ENCODE peak calls at places on chromosomes 2 and 18, in nine cellular contexts. One of them, this sample, is unnamed.
A peak's percentile ranks its signal among the peaks of the same experiment; 100 is the strongest.

GRCh38 chr2:136057023-136057801 is 60.7 kb downstream of the CXCR4 start:
- DNase-seq in endodermal cell: no peak
- DNase-seq in right atrium auricular region: no peak
- DNase-seq in A549: no peak
- DNase-seq in Peyer's patch: no peak
- DNase-seq in right cardiac atrium: no peak
- DNase-seq in psoas muscle: no peak
- DNase-seq in A673: no peak
- DNase-seq in PC-9: no peak
- DNase-seq in this sample: no peak

GRCh38 chr2:226060228-226060627 is 660.7 kb downstream of the NYAP2 start:
- DNase-seq in endodermal cell: no peak
- DNase-seq in right atrium auricular region: no peak
- DNase-seq in A549: no peak
- DNase-seq in Peyer's patch: no peak
- DNase-seq in right cardiac atrium: no peak
- DNase-seq in psoas muscle: no peak
- DNase-seq in A673: no peak
- DNase-seq in PC-9: no peak
- DNase-seq in this sample: no peak

GRCh38 chr2:65991864-65992554 is 442.9 kb upstream of the MEIS1 start:
- DNase-seq in endodermal cell: no peak
- DNase-seq in right atrium auricular region: no peak
- DNase-seq in A549: no peak
- DNase-seq in Peyer's patch: no peak
- DNase-seq in right cardiac atrium: no peak
- DNase-seq in psoas muscle: no peak
- DNase-seq in A673: peak; percentile 74
- DNase-seq in PC-9: no peak
- DNase-seq in this sample: no peak

GRCh38 chr2:200399046-200399445 is 92.6 kb downstream of the SPATS2L start:
- DNase-seq in endodermal cell: no peak
- DNase-seq in right atrium auricular region: no peak
- DNase-seq in A549: no peak
- DNase-seq in Peyer's patch: no peak
- DNase-seq in right cardiac atrium: no peak
- DNase-seq in psoas muscle: no peak
- DNase-seq in A673: no peak
- DNase-seq in PC-9: no peak
- DNase-seq in this sample: no peak

GRCh38 chr2:152716805-152717241 is 438 bp downstream of the PRPF40A start:
- DNase-seq in endodermal cell: no peak
- DNase-seq in right atrium auricular region: no peak
- DNase-seq in A549: peak; percentile 14
- DNase-seq in Peyer's patch: no peak
- DNase-seq in right cardiac atrium: no peak
- DNase-seq in psoas muscle: peak; percentile 20
- DNase-seq in A673: peak; percentile 61
- DNase-seq in PC-9: no peak
- DNase-seq in this sample: no peak

GRCh38 chr2:138028538-138028937 is 64.3 kb downstream of the HNMT start:
- DNase-seq in endodermal cell: no peak
- DNase-seq in right atrium auricular region: no peak
- DNase-seq in A549: no peak
- DNase-seq in Peyer's patch: no peak
- DNase-seq in right cardiac atrium: no peak
- DNase-seq in psoas muscle: no peak
- DNase-seq in A673: no peak
- DNase-seq in PC-9: no peak
- DNase-seq in this sample: no peak

GRCh38 chr2:236994361-236994760 is 91.3 kb upstream of the COPS8 start:
- DNase-seq in endodermal cell: peak; percentile 11
- DNase-seq in right atrium auricular region: no peak
- DNase-seq in A549: no peak
- DNase-seq in Peyer's patch: no peak
- DNase-seq in right cardiac atrium: no peak
- DNase-seq in psoas muscle: no peak
- DNase-seq in A673: no peak
- DNase-seq in PC-9: no peak
- DNase-seq in this sample: no peak

GRCh38 chr18:62514570-62514969 is 8.3 kb upstream of the ZCCHC2 start:
- DNase-seq in endodermal cell: no peak
- DNase-seq in right atrium auricular region: no peak
- DNase-seq in A549: no peak
- DNase-seq in Peyer's patch: no peak
- DNase-seq in right cardiac atrium: no peak
- DNase-seq in psoas muscle: no peak
- DNase-seq in A673: no peak
- DNase-seq in PC-9: no peak
- DNase-seq in this sample: no peak

GRCh38 chr2:201909961-201910361 is 103.6 kb downstream of the CDK15 start:
- DNase-seq in endodermal cell: no peak
- DNase-seq in right atrium auricular region: no peak
- DNase-seq in A549: no peak
- DNase-seq in Peyer's patch: no peak
- DNase-seq in right cardiac atrium: no peak
- DNase-seq in psoas muscle: no peak
- DNase-seq in A673: no peak
- DNase-seq in PC-9: no peak
- DNase-seq in this sample: no peak

GRCh38 chr18:39946623-39947061 is 2008.4 kb upstream of the PIK3C3 start:
- DNase-seq in endodermal cell: peak; percentile 61
- DNase-seq in right atrium auricular region: no peak
- DNase-seq in A549: peak; percentile 5
- DNase-seq in Peyer's patch: no peak
- DNase-seq in right cardiac atrium: no peak
- DNase-seq in psoas muscle: no peak
- DNase-seq in A673: peak; percentile 42
- DNase-seq in PC-9: peak; percentile 90
- DNase-seq in this sample: no peak

GRCh38 chr18:39952816-39953215 is 2002.2 kb upstream of the PIK3C3 start:
- DNase-seq in endodermal cell: no peak
- DNase-seq in right atrium auricular region: no peak
- DNase-seq in A549: no peak
- DNase-seq in Peyer's patch: no peak
- DNase-seq in right cardiac atrium: no peak
- DNase-seq in psoas muscle: no peak
- DNase-seq in A673: no peak
- DNase-seq in PC-9: no peak
- DNase-seq in this sample: no peak

GRCh38 chr18:39951321-39951720 is 2003.7 kb upstream of the PIK3C3 start:
- DNase-seq in endodermal cell: no peak
- DNase-seq in right atrium auricular region: no peak
- DNase-seq in A549: no peak
- DNase-seq in Peyer's patch: no peak
- DNase-seq in right cardiac atrium: no peak
- DNase-seq in psoas muscle: no peak
- DNase-seq in A673: no peak
- DNase-seq in PC-9: peak; percentile 58
- DNase-seq in this sample: no peak
- H3K4me1 ChIP-seq in endodermal cell: no peaks in the 10 kb centered on the region
- H3K4me1 ChIP-seq in right atrium auricular region: no peaks in the 10 kb centered on the region
- H3K4me1 ChIP-seq in A549: peaks cover 2% of the 10 kb centered on the region
- H3K4me1 ChIP-seq in Peyer's patch: no peaks in the 10 kb centered on the region
- H3K4me1 ChIP-seq in right cardiac atrium: no peaks in the 10 kb centered on the region
- H3K4me1 ChIP-seq in psoas muscle: no peaks in the 10 kb centered on the region
- H3K4me1 ChIP-seq in A673: no peaks in the 10 kb centered on the region
- H3K4me1 ChIP-seq in PC-9: peaks cover 23% of the 10 kb centered on the region
- H3K4me1 ChIP-seq in this sample: no peaks in the 10 kb centered on the region

DNA sequence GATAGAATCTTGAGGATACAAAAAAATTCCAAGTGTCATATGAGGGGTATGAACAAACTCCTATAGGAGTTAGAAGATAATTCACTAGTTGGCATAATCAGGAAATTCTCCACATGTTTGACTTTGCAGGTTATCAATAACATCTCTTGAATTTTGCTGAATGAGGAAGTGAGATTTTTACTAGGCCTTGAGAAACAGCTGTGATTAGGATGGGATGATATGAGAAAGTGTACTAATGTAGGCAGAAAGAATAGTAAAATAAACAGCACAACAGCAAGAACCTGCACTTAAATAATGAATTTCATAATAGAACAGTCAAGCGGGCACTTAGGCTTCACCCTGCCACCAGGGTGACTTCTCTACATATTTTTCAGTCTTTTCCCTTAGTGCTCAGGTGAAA is 570.8 kb upstream of the CRIM1 start:
- DNase-seq in endodermal cell: no peak
- DNase-seq in right atrium auricular region: no peak
- DNase-seq in A549: no peak
- DNase-seq in Peyer's patch: no peak
- DNase-seq in right cardiac atrium: no peak
- DNase-seq in psoas muscle: no peak
- DNase-seq in A673: no peak
- DNase-seq in PC-9: no peak
- DNase-seq in this sample: no peak
- H3K4me1 ChIP-seq in endodermal cell: no peaks in the 10 kb centered on the region
- H3K4me1 ChIP-seq in right atrium auricular region: no peaks in the 10 kb centered on the region
- H3K4me1 ChIP-seq in A549: no peaks in the 10 kb centered on the region
- H3K4me1 ChIP-seq in Peyer's patch: no peaks in the 10 kb centered on the region
- H3K4me1 ChIP-seq in right cardiac atrium: no peaks in the 10 kb centered on the region
- H3K4me1 ChIP-seq in psoas muscle: no peaks in the 10 kb centered on the region
- H3K4me1 ChIP-seq in A673: no peaks in the 10 kb centered on the region
- H3K4me1 ChIP-seq in PC-9: no peaks in the 10 kb centered on the region
- H3K4me1 ChIP-seq in this sample: no peaks in the 10 kb centered on the region

DNA sequence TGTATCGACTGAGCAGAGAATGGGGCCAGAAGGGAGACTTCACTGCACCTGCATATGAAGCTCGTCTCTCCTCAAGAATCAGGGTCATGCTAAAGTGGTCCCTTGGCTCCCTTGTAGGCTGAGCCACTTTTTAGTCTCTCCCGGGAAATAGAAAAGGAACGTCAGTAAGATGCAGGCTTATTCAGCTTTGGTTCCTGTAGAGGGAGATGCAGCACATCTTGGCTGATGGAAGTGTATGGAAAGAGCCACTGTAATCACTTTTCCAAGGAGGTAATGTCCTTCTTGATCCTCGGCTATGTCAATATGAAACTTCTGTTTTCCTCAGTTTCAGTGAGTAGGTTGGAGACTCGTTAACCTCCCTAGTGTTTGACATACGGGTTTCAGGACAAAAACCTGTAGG is 235.2 kb downstream of the GCA start:
- DNase-seq in endodermal cell: peak; percentile 44
- DNase-seq in right atrium auricular region: no peak
- DNase-seq in A549: no peak
- DNase-seq in Peyer's patch: no peak
- DNase-seq in right cardiac atrium: no peak
- DNase-seq in psoas muscle: no peak
- DNase-seq in A673: no peak
- DNase-seq in PC-9: no peak
- DNase-seq in this sample: no peak
- H3K4me1 ChIP-seq in endodermal cell: peaks cover 12% of the 10 kb centered on the region
- H3K4me1 ChIP-seq in right atrium auricular region: no peaks in the 10 kb centered on the region
- H3K4me1 ChIP-seq in A549: peaks cover 37% of the 10 kb centered on the region
- H3K4me1 ChIP-seq in Peyer's patch: no peaks in the 10 kb centered on the region
- H3K4me1 ChIP-seq in right cardiac atrium: no peaks in the 10 kb centered on the region
- H3K4me1 ChIP-seq in psoas muscle: no peaks in the 10 kb centered on the region
- H3K4me1 ChIP-seq in A673: no peaks in the 10 kb centered on the region
- H3K4me1 ChIP-seq in PC-9: peaks cover 13% of the 10 kb centered on the region
- H3K4me1 ChIP-seq in this sample: no peaks in the 10 kb centered on the region

GRCh38 chr18:57775937-57776336 is 27.2 kb downstream of the ATP8B1 start:
- DNase-seq in endodermal cell: no peak
- DNase-seq in right atrium auricular region: no peak
- DNase-seq in A549: no peak
- DNase-seq in Peyer's patch: no peak
- DNase-seq in right cardiac atrium: no peak
- DNase-seq in psoas muscle: no peak
- DNase-seq in A673: no peak
- DNase-seq in PC-9: peak; percentile 98
- DNase-seq in this sample: no peak
- H3K4me1 ChIP-seq in endodermal cell: no peaks in the 10 kb centered on the region
- H3K4me1 ChIP-seq in right atrium auricular region: no peaks in the 10 kb centered on the region
- H3K4me1 ChIP-seq in A549: peaks cover 85% of the 10 kb centered on the region
- H3K4me1 ChIP-seq in Peyer's patch: peaks cover 3% of the 10 kb centered on the region
- H3K4me1 ChIP-seq in right cardiac atrium: peaks cover 4% of the 10 kb centered on the region
- H3K4me1 ChIP-seq in psoas muscle: peaks cover 48% of the 10 kb centered on the region
- H3K4me1 ChIP-seq in A673: peaks cover 91% of the 10 kb centered on the region
- H3K4me1 ChIP-seq in PC-9: peaks cover 95% of the 10 kb centered on the region
- H3K4me1 ChIP-seq in this sample: peaks cover 23% of the 10 kb centered on the region

GRCh38 chr2:24613154-24613814 is 122.2 kb downstream of the NCOA1 start:
- DNase-seq in endodermal cell: peak; percentile 82
- DNase-seq in right atrium auricular region: no peak
- DNase-seq in A549: no peak
- DNase-seq in Peyer's patch: no peak
- DNase-seq in right cardiac atrium: no peak
- DNase-seq in psoas muscle: no peak
- DNase-seq in A673: peak; percentile 71
- DNase-seq in PC-9: peak; percentile 42
- DNase-seq in this sample: peak; percentile 10
- H3K4me1 ChIP-seq in endodermal cell: peaks cover 4% of the 10 kb centered on the region
- H3K4me1 ChIP-seq in right atrium auricular region: no peaks in the 10 kb centered on the region
- H3K4me1 ChIP-seq in A549: no peaks in the 10 kb centered on the region
- H3K4me1 ChIP-seq in Peyer's patch: no peaks in the 10 kb centered on the region
- H3K4me1 ChIP-seq in right cardiac atrium: peaks cover 2% of the 10 kb centered on the region
- H3K4me1 ChIP-seq in psoas muscle: peaks cover 56% of the 10 kb centered on the region
- H3K4me1 ChIP-seq in A673: peaks cover 18% of the 10 kb centered on the region
- H3K4me1 ChIP-seq in PC-9: no peaks in the 10 kb centered on the region
- H3K4me1 ChIP-seq in this sample: no peaks in the 10 kb centered on the region

DNA sequence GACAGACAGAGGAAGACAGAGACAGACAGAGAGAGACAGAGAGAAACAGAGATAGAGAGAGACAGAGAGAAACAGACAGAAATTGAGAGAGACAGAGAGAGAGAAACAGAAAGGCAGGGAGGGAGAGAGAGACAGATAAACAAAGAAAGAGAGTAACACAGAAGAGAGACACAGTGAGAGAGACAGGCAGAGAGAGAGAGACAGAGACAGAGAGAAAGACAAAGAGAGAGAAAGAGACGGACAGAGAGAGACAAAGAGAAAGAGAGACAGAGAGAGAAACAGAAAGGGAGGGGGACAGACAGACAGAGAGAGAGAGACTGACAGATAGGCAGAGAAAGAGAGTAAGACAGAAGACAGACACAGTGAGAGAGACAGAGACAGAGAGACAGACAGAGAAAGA is 108.5 kb upstream of the ANKRD30BL start:
- DNase-seq in endodermal cell: no peak
- DNase-seq in right atrium auricular region: no peak
- DNase-seq in A549: no peak
- DNase-seq in Peyer's patch: no peak
- DNase-seq in right cardiac atrium: no peak
- DNase-seq in psoas muscle: no peak
- DNase-seq in A673: no peak
- DNase-seq in PC-9: no peak
- DNase-seq in this sample: no peak
- H3K4me1 ChIP-seq in endodermal cell: no peaks in the 10 kb centered on the region
- H3K4me1 ChIP-seq in right atrium auricular region: no peaks in the 10 kb centered on the region
- H3K4me1 ChIP-seq in A549: peaks cover 3% of the 10 kb centered on the region
- H3K4me1 ChIP-seq in Peyer's patch: no peaks in the 10 kb centered on the region
- H3K4me1 ChIP-seq in right cardiac atrium: no peaks in the 10 kb centered on the region
- H3K4me1 ChIP-seq in psoas muscle: peaks cover 3% of the 10 kb centered on the region
- H3K4me1 ChIP-seq in A673: peaks cover 18% of the 10 kb centered on the region
- H3K4me1 ChIP-seq in PC-9: peaks cover 7% of the 10 kb centered on the region
- H3K4me1 ChIP-seq in this sample: no peaks in the 10 kb centered on the region

This sample was measured in Panc1.